ENCODE peak calls at places on chromosome 21, in seven cellular contexts. One of them, this sample, is unnamed.

GRCh38 chr21:34892196-34892595 is 156.9 kb downstream of the RUNX1 start:
- DNase-seq in hepatocyte: no peak
- DNase-seq in left lung: no peak
- DNase-seq in uterus: no peak
- DNase-seq in cardiac muscle cell: no peak
- DNase-seq in lower lobe of right lung: no peak
- DNase-seq in PC-3: no peak
- DNase-seq in this sample: peak

GRCh38 chr21:40512590-40512989 is 334.4 kb downstream of the DSCAM start:
- DNase-seq in hepatocyte: no peak
- DNase-seq in left lung: no peak
- DNase-seq in uterus: no peak
- DNase-seq in cardiac muscle cell: no peak
- DNase-seq in lower lobe of right lung: no peak
- DNase-seq in PC-3: peak
- DNase-seq in this sample: no peak

GRCh38 chr21:25881524-25882376 is 147.0 kb downstream of the GABPA start:
- DNase-seq in hepatocyte: peak
- DNase-seq in left lung: peak
- DNase-seq in uterus: peak
- DNase-seq in cardiac muscle cell: peak
- DNase-seq in lower lobe of right lung: peak
- DNase-seq in PC-3: peak
- DNase-seq in this sample: peak

GRCh38 chr21:37675202-37675801 is 241.0 kb downstream of the KCNJ6 start:
- DNase-seq in hepatocyte: peak
- DNase-seq in left lung: peak
- DNase-seq in uterus: peak
- DNase-seq in cardiac muscle cell: peak
- DNase-seq in lower lobe of right lung: peak
- DNase-seq in PC-3: peak
- DNase-seq in this sample: peak

GRCh38 chr21:39788383-39788782 is 43.4 kb downstream of the IGSF5 start:
- DNase-seq in hepatocyte: peak
- DNase-seq in left lung: peak
- DNase-seq in uterus: peak
- DNase-seq in cardiac muscle cell: peak
- DNase-seq in lower lobe of right lung: peak
- DNase-seq in PC-3: peak
- DNase-seq in this sample: peak

GRCh38 chr21:35102488-35103407 is 53.6 kb upstream of the RUNX1 start:
- DNase-seq in hepatocyte: no peak
- DNase-seq in left lung: peak
- DNase-seq in uterus: no peak
- DNase-seq in cardiac muscle cell: no peak
- DNase-seq in lower lobe of right lung: peak
- DNase-seq in PC-3: no peak
- DNase-seq in this sample: no peak

GRCh38 chr21:25458484-25458883 is 148.8 kb downstream of the MRPL39 start:
- DNase-seq in hepatocyte: no peak
- DNase-seq in left lung: no peak
- DNase-seq in uterus: no peak
- DNase-seq in cardiac muscle cell: no peak
- DNase-seq in lower lobe of right lung: no peak
- DNase-seq in PC-3: no peak
- DNase-seq in this sample: no peak

GRCh38 chr21:38913120-38913975 is 107.6 kb downstream of the ETS2 start:
- DNase-seq in hepatocyte: peak
- DNase-seq in left lung: peak
- DNase-seq in uterus: peak
- DNase-seq in cardiac muscle cell: peak
- DNase-seq in lower lobe of right lung: peak
- DNase-seq in PC-3: peak
- DNase-seq in this sample: peak

GRCh38 chr21:25931791-25932190 is 197.0 kb downstream of the GABPA start:
- DNase-seq in hepatocyte: no peak
- DNase-seq in left lung: no peak
- DNase-seq in uterus: no peak
- DNase-seq in cardiac muscle cell: no peak
- DNase-seq in lower lobe of right lung: no peak
- DNase-seq in PC-3: no peak
- DNase-seq in this sample: no peak

GRCh38 chr21:24514081-24514733 is 1093.1 kb downstream of the MRPL39 start:
- DNase-seq in hepatocyte: no peak
- DNase-seq in left lung: no peak
- DNase-seq in uterus: no peak
- DNase-seq in cardiac muscle cell: peak
- DNase-seq in lower lobe of right lung: no peak
- DNase-seq in PC-3: peak
- DNase-seq in this sample: no peak

GRCh38 chr21:38766987-38767722 is 38.6 kb upstream of the ETS2 start:
- DNase-seq in hepatocyte: no peak
- DNase-seq in left lung: no peak
- DNase-seq in uterus: no peak
- DNase-seq in cardiac muscle cell: no peak
- DNase-seq in lower lobe of right lung: peak
- DNase-seq in PC-3: no peak
- DNase-seq in this sample: no peak

GRCh38 chr21:35649186-35649585 is 411.1 kb downstream of the SETD4 start:
- DNase-seq in hepatocyte: peak
- DNase-seq in left lung: no peak
- DNase-seq in uterus: no peak
- DNase-seq in cardiac muscle cell: no peak
- DNase-seq in lower lobe of right lung: no peak
- DNase-seq in PC-3: peak
- DNase-seq in this sample: peak

GRCh38 chr21:32578107-32578691 is 7.1 kb downstream of the TCP10L start:
- DNase-seq in hepatocyte: no peak
- DNase-seq in left lung: no peak
- DNase-seq in uterus: no peak
- DNase-seq in cardiac muscle cell: peak
- DNase-seq in lower lobe of right lung: no peak
- DNase-seq in PC-3: peak
- DNase-seq in this sample: peak

GRCh38 chr21:21230672-21231071 is 232.5 kb downstream of the NCAM2 start:
- DNase-seq in hepatocyte: peak
- DNase-seq in left lung: no peak
- DNase-seq in uterus: no peak
- DNase-seq in cardiac muscle cell: peak
- DNase-seq in lower lobe of right lung: no peak
- DNase-seq in PC-3: peak
- DNase-seq in this sample: no peak

GRCh38 chr21:21236981-21237380 is 238.8 kb downstream of the NCAM2 start:
- DNase-seq in hepatocyte: no peak
- DNase-seq in left lung: no peak
- DNase-seq in uterus: no peak
- DNase-seq in cardiac muscle cell: no peak
- DNase-seq in lower lobe of right lung: no peak
- DNase-seq in PC-3: no peak
- DNase-seq in this sample: no peak

GRCh38 chr21:21226472-21226871 is 228.3 kb downstream of the NCAM2 start:
- DNase-seq in hepatocyte: no peak
- DNase-seq in left lung: no peak
- DNase-seq in uterus: no peak
- DNase-seq in cardiac muscle cell: no peak
- DNase-seq in lower lobe of right lung: no peak
- DNase-seq in PC-3: no peak
- DNase-seq in this sample: no peak

GRCh38 chr21:21232320-21232719 is 234.1 kb downstream of the NCAM2 start:
- DNase-seq in hepatocyte: peak
- DNase-seq in left lung: no peak
- DNase-seq in uterus: no peak
- DNase-seq in cardiac muscle cell: peak
- DNase-seq in lower lobe of right lung: no peak
- DNase-seq in PC-3: peak
- DNase-seq in this sample: peak
- TF ChIP-seq CTCF in hepatocyte: peak
- TF ChIP-seq CTCF in left lung: no peak
- TF ChIP-seq CTCF in uterus: no peak
- TF ChIP-seq CTCF in cardiac muscle cell: peak
- TF ChIP-seq CTCF in lower lobe of right lung: peak
- TF ChIP-seq CTCF in PC-3: peak
- TF ChIP-seq CTCF in this sample: peak

GRCh38 chr21:16304189-16304588 is 574.4 kb downstream of the USP25 start:
- DNase-seq in hepatocyte: no peak
- DNase-seq in left lung: no peak
- DNase-seq in uterus: no peak
- DNase-seq in cardiac muscle cell: no peak
- DNase-seq in lower lobe of right lung: no peak
- DNase-seq in PC-3: no peak
- DNase-seq in this sample: no peak

GRCh38 chr21:16305686-16306085 is 575.9 kb downstream of the USP25 start:
- DNase-seq in hepatocyte: no peak
- DNase-seq in left lung: no peak
- DNase-seq in uterus: peak
- DNase-seq in cardiac muscle cell: no peak
- DNase-seq in lower lobe of right lung: no peak
- DNase-seq in PC-3: no peak
- DNase-seq in this sample: peak

GRCh38 chr21:16302851-16303282 is 573.1 kb downstream of the USP25 start:
- DNase-seq in hepatocyte: peak
- DNase-seq in left lung: no peak
- DNase-seq in uterus: peak
- DNase-seq in cardiac muscle cell: peak
- DNase-seq in lower lobe of right lung: no peak
- DNase-seq in PC-3: no peak
- DNase-seq in this sample: peak

GRCh38 chr21:16307256-16307655 is 577.5 kb downstream of the USP25 start:
- DNase-seq in hepatocyte: no peak
- DNase-seq in left lung: no peak
- DNase-seq in uterus: no peak
- DNase-seq in cardiac muscle cell: no peak
- DNase-seq in lower lobe of right lung: no peak
- DNase-seq in PC-3: no peak
- DNase-seq in this sample: no peak

DNA sequence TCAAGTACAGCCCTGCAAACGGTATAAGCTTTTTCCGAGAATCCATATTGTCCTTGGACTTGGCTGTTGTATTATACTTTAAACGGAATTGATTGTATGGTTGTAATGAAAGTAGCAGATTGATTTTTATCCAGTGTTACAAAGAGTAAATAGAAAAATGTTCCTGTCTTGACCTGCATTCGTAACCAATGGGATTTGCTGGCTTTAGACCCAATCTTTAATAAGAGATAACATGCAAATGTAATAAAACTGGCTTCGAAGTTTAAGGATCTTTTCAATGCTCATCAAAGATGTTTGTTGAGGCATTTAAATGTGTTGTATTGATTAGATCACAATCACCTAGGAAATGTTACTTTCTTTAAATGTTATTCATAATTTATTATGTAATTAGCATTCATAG is 574.9 kb downstream of the USP25 start:
- DNase-seq in hepatocyte: no peak
- DNase-seq in left lung: no peak
- DNase-seq in uterus: no peak
- DNase-seq in cardiac muscle cell: no peak
- DNase-seq in lower lobe of right lung: no peak
- DNase-seq in PC-3: no peak
- DNase-seq in this sample: no peak
- H3K4me3 ChIP-seq in hepatocyte: no peak
- H3K4me3 ChIP-seq in left lung: no peak
- H3K4me3 ChIP-seq in uterus: no peak
- H3K4me3 ChIP-seq in cardiac muscle cell: no peak
- H3K4me3 ChIP-seq in lower lobe of right lung: no peak
- H3K4me3 ChIP-seq in PC-3: no peak
- H3K4me3 ChIP-seq in this sample: no peak

DNA sequence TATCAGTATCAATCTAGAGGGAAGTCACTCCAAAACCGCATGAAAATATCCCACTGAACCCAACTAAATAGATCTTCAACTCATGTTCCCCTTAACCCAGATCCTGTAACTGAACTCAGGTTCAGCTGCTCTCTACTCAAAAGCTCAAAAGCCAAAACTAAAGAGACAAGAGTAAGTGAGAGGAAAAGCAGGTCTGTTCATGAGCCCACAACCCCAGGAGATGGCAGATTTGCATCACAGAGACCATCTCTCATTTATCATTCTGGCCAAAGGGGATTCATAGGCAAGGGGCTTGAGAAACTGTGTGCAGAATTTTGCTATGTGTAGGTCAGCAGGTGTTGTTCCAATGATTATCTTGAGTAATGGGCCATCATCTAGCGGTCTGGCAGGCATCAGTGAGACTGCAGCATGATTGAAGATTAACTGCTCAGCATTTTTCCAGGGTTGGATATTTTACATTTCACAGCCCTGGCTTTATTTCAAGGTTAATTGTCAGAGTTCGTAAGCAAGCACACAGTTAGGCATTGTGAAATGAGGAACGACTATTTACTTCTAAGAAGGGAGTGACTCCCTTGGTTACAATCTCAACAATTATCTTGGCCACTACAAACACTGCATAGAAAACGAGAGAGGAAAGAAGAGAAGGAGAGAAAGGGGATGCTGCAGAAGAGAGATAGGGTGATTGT is 1204.5 kb upstream of the TMPRSS15 start:
- DNase-seq in hepatocyte: peak
- DNase-seq in left lung: no peak
- DNase-seq in uterus: no peak
- DNase-seq in cardiac muscle cell: no peak
- DNase-seq in lower lobe of right lung: no peak
- DNase-seq in PC-3: no peak
- DNase-seq in this sample: no peak
- TF ChIP-seq CTCF in hepatocyte: peak
- TF ChIP-seq CTCF in left lung: no peak
- TF ChIP-seq CTCF in uterus: no peak
- TF ChIP-seq CTCF in cardiac muscle cell: no peak
- TF ChIP-seq CTCF in lower lobe of right lung: no peak
- TF ChIP-seq CTCF in PC-3: no peak
- TF ChIP-seq CTCF in this sample: no peak

DNA sequence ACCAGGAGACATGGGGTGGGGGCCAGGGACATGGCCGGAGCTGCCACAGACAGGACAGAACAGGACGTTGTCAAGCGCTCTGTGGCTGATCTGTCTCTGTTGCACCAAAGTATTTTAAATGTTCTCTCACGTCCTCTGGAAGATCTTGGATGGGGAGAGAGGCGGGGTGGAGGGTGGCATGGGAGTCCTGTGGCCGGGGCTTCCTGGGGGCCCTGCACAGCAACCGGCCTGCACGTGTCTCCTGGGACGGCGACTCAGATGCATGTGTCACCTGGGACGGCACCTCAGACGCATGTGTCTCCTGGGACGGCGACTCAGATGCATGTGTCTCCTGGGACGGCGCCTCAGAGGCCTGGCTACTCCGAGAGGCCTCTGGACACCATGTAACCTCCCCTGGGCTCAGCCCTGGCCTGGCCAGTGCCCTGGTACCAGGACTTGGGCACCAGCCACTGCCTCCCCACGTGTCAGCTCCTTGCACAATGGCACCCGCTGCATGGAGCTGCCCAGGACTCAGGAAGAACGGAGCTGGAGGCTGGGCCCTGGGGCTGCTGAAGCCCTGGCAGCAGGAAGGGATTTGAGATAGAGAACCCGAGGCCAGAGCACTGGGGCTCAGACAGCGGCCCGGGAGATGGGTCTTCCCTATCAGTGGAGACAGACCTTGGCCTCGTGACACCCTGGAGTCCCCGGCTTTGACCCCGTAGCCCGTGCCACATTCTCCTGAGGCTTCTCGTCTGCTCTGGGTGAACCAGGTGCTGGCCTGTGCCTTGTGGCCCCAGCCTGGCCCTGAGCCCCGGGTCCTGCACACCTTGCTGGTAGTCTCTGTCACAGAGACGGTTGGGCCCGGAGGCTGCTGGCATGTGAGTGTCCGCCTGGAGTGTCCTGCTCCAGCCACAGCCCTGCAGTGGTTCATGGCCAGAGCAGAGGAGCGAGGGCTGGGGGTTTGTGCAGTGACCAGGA is 14.7 kb upstream of the SLC19A1 start:
- DNase-seq in hepatocyte: no peak
- DNase-seq in left lung: peak
- DNase-seq in uterus: no peak
- DNase-seq in cardiac muscle cell: no peak
- DNase-seq in lower lobe of right lung: peak
- DNase-seq in PC-3: no peak
- DNase-seq in this sample: no peak
- H3K4me3 ChIP-seq in hepatocyte: no peak
- H3K4me3 ChIP-seq in left lung: no peak
- H3K4me3 ChIP-seq in uterus: no peak
- H3K4me3 ChIP-seq in cardiac muscle cell: no peak
- H3K4me3 ChIP-seq in lower lobe of right lung: no peak
- H3K4me3 ChIP-seq in PC-3: no peak
- H3K4me3 ChIP-seq in this sample: no peak

This sample was measured in AG10803.